ENCODE peak calls at places on chromosomes 16 and 17, in six cellular contexts. L, H, N, V, X and F are unnamed samples.
A peak's percentile ranks its signal among the peaks of the same experiment; 100 is the strongest.

GRCh38 chr16:74372369-74372768 is 3.7 kb upstream of the NPIPB15 start:
- DNase-seq in L (no peak), H (no peak), N (no peak), V (no peak), X (no peak), F (no peak)

GRCh38 chr16:89035013-89035697 is 58.1 kb upstream of the CBFA2T3 start:
- DNase-seq in L (no peak), H (no peak), N (no peak), V (no peak), X (no peak), F (no peak)

GRCh38 chr17:45312477-45313418 is 4.1 kb downstream of the MAP3K14 start:
- DNase-seq in L (no peak), H (no peak), N (no peak), V (no peak), X (no peak), F (no peak)

GRCh38 chr16:20744922-20745440 is 3.4 kb upstream of the THUMPD1 start:
- DNase-seq in L (no peak), H (no peak), N (no peak), V (peak; percentile 54), X (no peak), F (no peak)

GRCh38 chr17:42072323-42073187 is 22.2 kb upstream of the C17orf113 start:
- DNase-seq in L (no peak), H (no peak), N (no peak), V (no peak), X (no peak), F (no peak)

GRCh38 chr16:86362155-86362849 is 148.0 kb upstream of the FOXF1 start:
- DNase-seq in L (no peak), H (peak; percentile 32), N (no peak), V (no peak), X (no peak), F (no peak)

GRCh38 chr16:1088295-1089170 is 7.5 kb downstream of the C1QTNF8 start:
- DNase-seq in L (no peak), H (no peak), N (no peak), V (no peak), X (no peak), F (no peak)

GRCh38 chr17:1783834-1784611 is 22.2 kb downstream of the SERPINF1 start:
- DNase-seq in L (no peak), H (peak; percentile 98), N (peak; percentile 82), V (peak; percentile 86), X (peak; percentile 95), F (peak; percentile 95)

GRCh38 chr17:40548982-40549680 is 16.1 kb downstream of the CCR7 start:
- DNase-seq in L (peak; percentile 4), H (peak; percentile 90), N (peak; percentile 63), V (no peak), X (peak; percentile 87), F (peak; percentile 76)

GRCh38 chr17:17972126-17972951 is at the start of the genes DRC3 and TOM1L2:
- DNase-seq in L (peak; percentile 96), H (peak; percentile 100), N (peak; percentile 100), V (peak; percentile 100), X (peak; percentile 100), F (peak; percentile 100)

GRCh38 chr17:1211287-1211686 is 31.5 kb upstream of the ABR start:
- DNase-seq in L (no peak), H (no peak), N (no peak), V (no peak), X (no peak), F (no peak)

GRCh38 chr16:7160093-7160492 is 172.6 kb upstream of the RBFOX1 start:
- DNase-seq in L (no peak), H (no peak), N (no peak), V (no peak), X (no peak), F (no peak)

GRCh38 chr17:73017653-73018052 is 74.8 kb downstream of the SLC39A11 start:
- DNase-seq in L (no peak), H (peak; percentile 84), N (no peak), V (no peak), X (no peak), F (no peak)

GRCh38 chr17:4233668-4234258 is 30.0 kb downstream of the ANKFY1 start:
- DNase-seq in L (no peak), H (no peak), N (no peak), V (no peak), X (peak; percentile 85), F (no peak)

GRCh38 chr17:57955183-57955952 is at the start of gene CUEDC1:
- DNase-seq in L (peak; percentile 59), H (peak; percentile 64), N (peak; percentile 61), V (peak; percentile 88), X (peak; percentile 93), F (peak; percentile 87)

GRCh38 chr16:89456412-89456811 is 33.9 kb downstream of the ANKRD11 start:
- DNase-seq in L (no peak), H (no peak), N (no peak), V (peak; percentile 20), X (no peak), F (no peak)

GRCh38 chr17:57782051-57782490 is 37.0 kb upstream of the CCDC182 start:
- DNase-seq in L (no peak), H (no peak), N (no peak), V (no peak), X (no peak), F (no peak)

GRCh38 chr17:51846561-51846960 is 312.0 kb downstream of the CA10 start:
- DNase-seq in L (no peak), H (no peak), N (no peak), V (no peak), X (no peak), F (no peak)

GRCh38 chr16:16028311-16028999 is 79.0 kb downstream of the ABCC1 start:
- DNase-seq in L (no peak), H (no peak), N (no peak), V (no peak), X (no peak), F (no peak)

GRCh38 chr17:77409282-77410161 is 268.8 kb downstream of the SEC14L1 start:
- DNase-seq in L (no peak), H (peak; percentile 82), N (peak; percentile 58), V (peak; percentile 91), X (peak; percentile 97), F (peak; percentile 88)
- H3K4me3 ChIP-seq in L (peak overlapping the region; percentile 36), H (no peak overlapping the region), N (no peak overlapping the region), V (no peak overlapping the region), X (peak overlapping the region; percentile 24), F (peak overlapping the region; percentile 43)

DNA sequence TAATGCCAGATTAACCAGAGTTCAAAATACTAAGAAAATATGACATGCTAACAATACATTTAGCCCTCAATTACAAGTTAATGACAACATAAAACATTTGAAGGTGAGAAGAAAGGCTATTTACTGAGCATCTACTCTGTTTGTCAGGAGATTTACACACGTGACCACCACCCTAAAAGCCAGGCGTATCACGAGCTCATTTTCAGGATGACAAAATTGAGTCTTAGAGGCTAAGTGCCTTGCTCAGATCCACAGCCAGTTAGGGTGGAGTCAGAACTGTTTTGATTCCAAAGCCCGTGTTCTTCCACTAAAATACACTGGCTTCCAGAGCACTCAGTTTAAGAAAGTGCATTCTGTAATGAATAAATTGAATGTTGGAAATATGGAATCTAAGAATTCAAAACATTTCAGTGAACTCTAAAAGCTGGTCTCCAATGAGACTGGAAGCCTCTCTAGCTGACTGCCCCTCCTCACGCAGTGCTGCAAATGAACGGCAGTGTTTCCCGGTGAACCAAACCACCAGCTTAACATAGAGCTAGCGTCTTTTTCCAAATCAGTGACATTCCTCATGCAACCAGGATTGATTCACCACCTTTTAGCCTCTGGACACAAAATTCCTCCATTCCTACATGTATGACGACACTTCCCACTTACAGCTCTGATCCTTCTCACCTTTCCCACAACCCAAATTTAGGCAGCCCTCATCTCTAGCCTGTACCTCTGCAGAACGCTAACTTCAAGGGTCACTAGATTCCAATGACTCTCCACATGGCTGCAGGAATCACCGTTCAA is 5.9 kb downstream of the ZDHHC7 start:
- DNase-seq in L (no peak), H (peak; percentile 82), N (no peak), V (no peak), X (peak; percentile 90), F (no peak)
- H3K4me3 ChIP-seq in L (no peak overlapping the region), H (peak overlapping the region; percentile 30), N (no peak overlapping the region), V (no peak overlapping the region), X (no peak overlapping the region), F (peak overlapping the region; percentile 19)

GRCh38 chr17:63475491-63476412 is 1.1 kb upstream of the ACE start:
- DNase-seq in L (no peak), H (no peak), N (no peak), V (no peak), X (no peak), F (no peak)

GRCh38 chr17:63477471-63478440 is 895 bp downstream of the ACE start:
- DNase-seq in L (no peak), H (no peak), N (no peak), V (no peak), X (no peak), F (no peak)

GRCh38 chr17:63476857-63477470 is at the start of gene ACE:
- DNase-seq in L (peak; percentile 22), H (no peak), N (no peak), V (no peak), X (no peak), F (no peak)

GRCh38 chr17:63474914-63475460 is 1.9 kb upstream of the ACE start:
- DNase-seq in L (no peak), H (no peak), N (no peak), V (no peak), X (no peak), F (no peak)

DNA sequence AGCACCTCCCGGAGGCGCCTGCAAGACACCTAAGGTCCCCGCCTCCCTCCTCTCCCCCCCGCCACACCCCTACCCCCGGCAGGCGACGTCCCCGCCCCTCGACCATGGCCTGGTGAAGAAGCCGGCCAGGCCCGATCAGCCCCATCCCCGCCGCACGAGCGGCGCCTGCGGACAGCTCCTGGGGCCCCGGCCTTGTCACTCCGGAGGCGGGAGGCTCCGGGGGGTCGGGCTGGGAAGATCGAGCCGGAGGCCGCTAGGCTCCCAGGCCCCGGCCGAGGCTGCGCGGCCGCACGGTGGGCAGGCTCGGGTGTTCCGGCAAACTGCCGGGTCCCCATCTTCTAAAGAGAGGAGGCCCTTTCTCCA is 386 bp upstream of the ACE start:
- DNase-seq in L (no peak), H (no peak), N (no peak), V (no peak), X (no peak), F (no peak)
- H3K4me3 ChIP-seq in L (peak overlapping the region; percentile 24), H (peak overlapping the region; percentile 35), N (peak overlapping the region; percentile 17), V (peak overlapping the region; percentile 48), X (peak overlapping the region; percentile 44), F (peak overlapping the region; percentile 72)

GRCh38 chr17:48555183-48555615 is 10.3 kb upstream of the HOXB2 start:
- DNase-seq in L (no peak), H (peak; percentile 95), N (no peak), V (no peak), X (no peak), F (no peak)

GRCh38 chr17:48554412-48555090 is 9.6 kb upstream of the HOXB2 start:
- DNase-seq in L (no peak), H (no peak), N (no peak), V (no peak), X (peak; percentile 71), F (no peak)

GRCh38 chr17:48553190-48553547 is 8.3 kb upstream of the HOXB2 start:
- DNase-seq in L (no peak), H (no peak), N (no peak), V (no peak), X (peak; percentile 68), F (no peak)

GRCh38 chr17:48552453-48553189 is 7.7 kb upstream of the HOXB2 start:
- DNase-seq in L (no peak), H (no peak), N (no peak), V (no peak), X (peak; percentile 81), F (no peak)

DNA sequence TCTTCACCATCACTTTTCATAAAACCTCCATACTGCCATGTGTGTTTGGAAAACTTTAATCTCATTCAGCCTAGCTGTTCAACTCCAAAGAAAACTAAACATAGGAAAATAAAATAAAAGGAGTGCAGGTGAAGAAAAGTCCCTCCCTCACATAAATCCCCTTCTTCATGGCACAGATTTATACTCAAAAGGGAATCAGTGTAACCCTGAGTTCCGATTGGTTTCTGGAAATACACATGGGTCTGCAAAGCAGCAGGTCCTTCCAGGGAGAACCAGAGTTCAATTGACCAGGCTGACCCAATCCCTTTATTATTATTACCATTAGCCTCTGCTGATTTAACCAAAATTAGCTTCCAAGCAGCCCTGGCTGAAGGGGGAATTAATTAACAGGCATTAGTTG is 8.9 kb upstream of the HOXB2 start:
- DNase-seq in L (no peak), H (no peak), N (no peak), V (no peak), X (no peak), F (no peak)
- H3K4me3 ChIP-seq in L (no peak overlapping the region), H (peak overlapping the region; percentile 60), N (no peak overlapping the region), V (peak overlapping the region; percentile 60), X (peak overlapping the region; percentile 49), F (peak overlapping the region; percentile 73)